ENCODE peak calls at places on chromosomes 6 and 20, in five cellular contexts. U is H1, V is HepG2, M is GM12878, B is K562. R is an unnamed sample. For H3K4me1, the result is how much of the 10 kb centered on the place peaks cover.

GRCh38 chr6:14286144-14286543 is 168.6 kb downstream of the CD83 start:
- DNase-seq in V (no peak), M (no peak), U (peak), B (no peak), R (peak)

GRCh38 chr20:1933465-1933870 is 38.3 kb downstream of the SIRPA start:
- DNase-seq in M (no peak), V (no peak), U (no peak), B (no peak), R (no peak)

GRCh38 chr6:75430631-75431345 is 62.8 kb downstream of the FILIP1 start:
- DNase-seq in B (no peak), U (no peak), V (no peak), M (no peak), R (no peak)

GRCh38 chr6:100296810-100297544 is 167.7 kb downstream of the SIM1 start:
- DNase-seq in V (peak), B (no peak), M (no peak), U (no peak), R (no peak)

GRCh38 chr6:116924245-116924644 is 47.2 kb downstream of the RFX6 start:
- DNase-seq in B (no peak), U (no peak), M (no peak), V (peak), R (no peak)

GRCh38 chr6:116799945-116800344 is 28.9 kb downstream of the GPRC6A start:
- DNase-seq in B (no peak), U (no peak), M (no peak), V (no peak), R (no peak)

GRCh38 chr6:128252293-128253176 is 267.9 kb downstream of the PTPRK start:
- DNase-seq in U (no peak), V (no peak), M (no peak), B (no peak), R (no peak)

GRCh38 chr6:161498359-161498758 is 224.5 kb upstream of the AGPAT4 start:
- DNase-seq in U (peak), M (no peak), B (peak), V (peak), R (peak)

GRCh38 chr6:2791124-2792050 is 26.2 kb downstream of the WRNIP1 start:
- DNase-seq in M (peak), B (peak), U (no peak), V (peak), R (peak)

GRCh38 chr6:32819729-32820128 is 2.9 kb upstream of the HLA-DOB start:
- DNase-seq in U (no peak), M (no peak), V (no peak), B (no peak), R (no peak)

GRCh38 chr6:8539446-8539845 is 104.1 kb upstream of the SLC35B3 start:
- DNase-seq in V (peak), U (no peak), B (no peak), M (no peak), R (peak)

GRCh38 chr20:61333484-61334108 is 81.5 kb downstream of the CDH4 start:
- DNase-seq in B (no peak), V (no peak), M (no peak), U (no peak), R (no peak)

GRCh38 chr20:61330441-61330840 is 78.4 kb downstream of the CDH4 start:
- DNase-seq in V (no peak), B (no peak), U (no peak), M (no peak), R (no peak)

GRCh38 chr20:61328906-61329558 is 77.0 kb downstream of the CDH4 start:
- DNase-seq in U (no peak), B (no peak), M (no peak), V (peak), R (no peak)

GRCh38 chr20:61332016-61332975 is 80.2 kb downstream of the CDH4 start:
- DNase-seq in B (no peak), M (no peak), V (no peak), U (no peak), R (no peak)

GRCh38 chr20:61331542-61331941 is 79.5 kb downstream of the CDH4 start:
- DNase-seq in M (no peak), B (no peak), V (no peak), U (no peak), R (no peak)
- H3K4me1 ChIP-seq in M (under half), B (under half), V (under half), U (under half), R (under half)

DNA sequence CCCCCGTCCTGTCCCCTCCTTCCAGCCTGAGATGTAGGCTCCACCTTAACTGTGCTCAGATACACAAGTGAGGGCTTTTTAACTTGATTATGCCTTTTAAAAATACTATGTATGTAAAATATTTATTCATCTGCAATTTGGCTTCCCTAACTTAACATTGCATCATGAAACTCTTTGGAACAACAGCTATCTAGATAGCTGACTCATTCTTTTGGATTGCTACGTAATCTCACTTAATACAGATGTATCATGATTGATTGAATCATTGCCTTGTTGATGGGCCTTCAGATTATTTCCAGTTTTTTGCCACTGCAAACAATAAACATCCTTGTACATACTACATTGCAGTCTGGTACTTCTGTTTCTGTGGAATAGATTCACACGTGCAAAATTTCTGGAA is 6.4 kb downstream of the PRND start:
- DNase-seq in V (no peak), M (no peak), B (no peak), U (no peak), R (no peak)
- TF ChIP-seq CREB1 in V (no peak), M (no peak), B (no peak), U (no peak), R (no peak)

GRCh38 chr20:64052326-64052722 is 2.9 kb upstream of the SOX18 start:
- DNase-seq in U (no peak), V (no peak), M (no peak), B (no peak), R (no peak)
- H3K4me1 ChIP-seq in U (under half), V (half or more), M (under half), B (half or more), R (under half)

GRCh38 chr20:12837646-12838045 is 171.1 kb upstream of the SPTLC3 start:
- DNase-seq in U (no peak), B (no peak), M (no peak), V (no peak), R (no peak)
- TF ChIP-seq CREB1 in U (no peak), B (no peak), M (no peak), V (no peak), R (no peak)

GRCh38 chr20:49727894-49728885 is 14.5 kb upstream of the B4GALT5 start:
- DNase-seq in U (no peak), M (no peak), B (no peak), V (no peak), R (no peak)
- H3K4me1 ChIP-seq in U (under half), M (under half), B (under half), V (under half), R (under half)

GRCh38 chr6:56699066-56699654 is 56.5 kb upstream of the DST start:
- DNase-seq in V (peak), U (no peak), M (no peak), B (no peak), R (no peak)
- TF ChIP-seq CREB1 in V (no peak), U (no peak), M (no peak), B (no peak), R (no peak)

GRCh38 chr6:140774080-140774505 is 1358.6 kb upstream of the GJE1 start:
- DNase-seq in V (no peak), B (no peak), U (no peak), M (peak), R (no peak)

GRCh38 chr6:140773276-140773675 is 1359.4 kb upstream of the GJE1 start:
- DNase-seq in B (no peak), U (no peak), V (no peak), M (no peak), R (no peak)

GRCh38 chr6:140766999-140767398 is 1365.7 kb upstream of the GJE1 start:
- DNase-seq in B (no peak), M (no peak), V (no peak), U (no peak), R (no peak)

DNA sequence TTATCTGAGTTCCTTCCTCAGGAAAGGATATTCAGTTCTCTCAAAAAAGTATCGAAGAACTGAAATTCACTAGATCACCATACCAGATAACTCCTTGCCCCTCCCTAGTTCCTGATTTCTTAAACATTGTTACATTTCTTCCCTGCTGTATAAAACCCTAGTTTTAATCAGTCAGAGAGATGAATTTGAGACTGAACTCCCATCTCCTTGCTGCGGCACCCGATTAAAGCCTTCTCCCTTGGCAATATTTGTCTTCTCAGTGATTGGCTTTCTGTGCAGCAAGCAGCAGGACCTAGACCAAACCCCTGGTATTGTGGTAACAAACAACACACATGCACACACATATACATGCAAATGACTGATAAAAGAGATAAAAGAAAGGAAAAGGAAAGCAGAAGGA is 1364.6 kb upstream of the GJE1 start:
- DNase-seq in M (no peak), U (no peak), V (no peak), B (no peak), R (no peak)
- H3K4me1 ChIP-seq in M (under half), U (under half), V (under half), B (under half), R (under half)

DNA sequence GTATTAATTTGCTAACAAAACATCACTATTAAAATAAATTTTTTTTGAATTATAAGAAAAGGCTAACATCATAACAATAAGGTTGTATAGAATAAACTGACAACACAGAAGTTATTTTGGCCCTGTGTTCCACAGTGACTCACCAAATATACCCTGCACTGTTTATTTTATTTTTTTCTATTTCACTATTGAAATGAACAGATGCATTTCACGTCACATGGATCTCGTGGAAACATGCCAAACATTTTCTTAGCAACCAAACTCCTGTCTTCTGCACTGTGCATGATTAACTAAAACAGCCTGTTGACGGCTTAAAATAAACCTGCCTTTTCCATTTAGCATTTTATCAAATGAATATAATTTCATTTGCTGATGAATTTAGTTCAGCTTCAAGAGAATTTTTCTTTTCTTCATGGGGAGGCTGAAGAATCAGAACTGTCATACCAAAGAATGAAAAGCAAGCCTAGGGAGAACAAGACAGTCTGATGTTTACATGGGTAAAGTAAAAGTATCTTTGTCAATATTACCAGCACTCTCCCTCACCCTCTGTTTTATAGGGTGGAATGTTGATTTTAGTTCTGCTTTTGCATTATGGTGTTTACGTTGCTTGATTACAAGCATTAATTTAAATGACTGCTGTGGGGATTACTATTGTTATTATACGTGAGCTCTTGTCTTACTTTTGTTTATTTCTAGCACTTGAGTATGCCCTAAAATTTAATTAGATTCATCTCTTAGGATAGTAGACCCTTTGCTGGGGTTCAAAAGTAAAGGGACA is 115.3 kb downstream of the LCA5 start:
- DNase-seq in B (no peak), V (no peak), M (peak), U (no peak), R (no peak)
- TF ChIP-seq CREB1 in B (no peak), V (no peak), M (no peak), U (no peak), R (no peak)

GRCh38 chr6:169042061-169042460 is 211.6 kb downstream of the THBS2 start:
- DNase-seq in V (no peak), B (no peak), M (no peak), U (no peak), R (no peak)
- H3K4me1 ChIP-seq in V (under half), B (under half), M (under half), U (under half), R (under half)

DNA sequence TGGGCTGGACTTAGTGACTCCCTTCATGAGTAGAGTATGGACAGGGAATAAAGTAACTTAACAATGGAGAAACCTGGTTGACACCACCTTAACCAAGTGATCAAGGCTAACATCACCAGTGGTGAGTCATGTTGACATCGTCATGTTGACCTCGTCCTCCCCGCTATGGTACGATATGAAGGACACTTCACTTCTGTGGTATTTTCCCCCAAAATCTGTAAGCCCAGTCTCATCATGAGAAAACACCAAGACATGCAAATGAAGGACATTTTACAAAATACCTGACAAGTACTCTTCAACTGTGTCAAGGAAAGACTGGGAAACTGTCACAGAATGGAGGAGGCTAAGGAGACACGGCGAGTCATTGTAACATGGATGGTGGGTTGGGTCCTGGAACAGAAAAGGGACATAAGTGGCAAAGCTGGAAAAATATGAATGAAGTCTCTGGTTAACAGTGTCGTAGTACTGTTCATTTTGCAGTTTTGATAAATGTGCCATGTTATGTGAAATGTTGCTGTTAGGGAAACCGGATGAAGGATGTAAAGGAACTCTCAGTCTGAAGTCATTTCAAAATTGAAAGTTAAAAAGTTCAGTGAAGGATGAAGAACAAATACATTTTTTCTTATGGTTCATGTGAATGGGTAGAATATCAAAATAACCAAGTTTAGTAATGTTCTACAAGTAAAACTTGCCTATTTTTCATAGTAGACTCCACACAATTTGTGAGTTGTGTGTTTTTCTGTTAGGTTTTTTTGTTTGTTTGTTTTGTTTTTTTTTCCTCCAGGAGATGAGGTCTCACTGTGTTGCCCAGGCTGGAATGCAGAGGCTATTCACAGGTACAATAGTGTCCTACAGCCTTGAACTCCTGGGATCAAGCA is 247.5 kb downstream of the TMEM242 start:
- DNase-seq in V (no peak), B (no peak), M (peak), U (no peak), R (no peak)
- TF ChIP-seq CREB1 in V (no peak), B (no peak), M (peak), U (no peak), R (no peak)